ENCODE peak calls at places on chromosomes 2 and 18, in nine cellular contexts. One of them, this sample, is unnamed.

GRCh38 chr2:54603357-54603756 is 120.1 kb upstream of the EML6 start:
- DNase-seq in stomach: no peak
- DNase-seq in prostate gland: no peak
- DNase-seq in HL-60: no peak
- DNase-seq in suprapubic skin: no peak
- DNase-seq in H1: no peak
- DNase-seq in sigmoid colon: no peak
- DNase-seq in spleen: no peak
- DNase-seq in HepG2: no peak
- DNase-seq in this sample: no peak

GRCh38 chr2:88897718-88898117 is 206.2 kb downstream of the RPIA start:
- DNase-seq in stomach: no peak
- DNase-seq in prostate gland: no peak
- DNase-seq in HL-60: no peak
- DNase-seq in suprapubic skin: no peak
- DNase-seq in H1: no peak
- DNase-seq in sigmoid colon: no peak
- DNase-seq in spleen: no peak
- DNase-seq in HepG2: no peak
- DNase-seq in this sample: no peak

GRCh38 chr2:144849612-144850011 is 329.7 kb upstream of the ZEB2 start:
- DNase-seq in stomach: no peak
- DNase-seq in prostate gland: no peak
- DNase-seq in HL-60: no peak
- DNase-seq in suprapubic skin: no peak
- DNase-seq in H1: no peak
- DNase-seq in sigmoid colon: no peak
- DNase-seq in spleen: no peak
- DNase-seq in HepG2: no peak
- DNase-seq in this sample: no peak

GRCh38 chr2:10385501-10385900 is 62.6 kb downstream of the ODC1 start:
- DNase-seq in stomach: no peak
- DNase-seq in prostate gland: no peak
- DNase-seq in HL-60: no peak
- DNase-seq in suprapubic skin: no peak
- DNase-seq in H1: no peak
- DNase-seq in sigmoid colon: no peak
- DNase-seq in spleen: no peak
- DNase-seq in HepG2: no peak
- DNase-seq in this sample: no peak

GRCh38 chr2:177914247-177914646 is 158.3 kb downstream of the PDE11A start:
- DNase-seq in stomach: no peak
- DNase-seq in prostate gland: no peak
- DNase-seq in HL-60: no peak
- DNase-seq in suprapubic skin: no peak
- DNase-seq in H1: no peak
- DNase-seq in sigmoid colon: no peak
- DNase-seq in spleen: no peak
- DNase-seq in HepG2: no peak
- DNase-seq in this sample: no peak

GRCh38 chr2:61510674-61511671 is 27.2 kb downstream of the XPO1 start:
- DNase-seq in stomach: no peak
- DNase-seq in prostate gland: no peak
- DNase-seq in HL-60: no peak
- DNase-seq in suprapubic skin: no peak
- DNase-seq in H1: no peak
- DNase-seq in sigmoid colon: no peak
- DNase-seq in spleen: no peak
- DNase-seq in HepG2: no peak
- DNase-seq in this sample: no peak

GRCh38 chr2:54052825-54053718 is 62.3 kb upstream of the ACYP2 start:
- DNase-seq in stomach: no peak
- DNase-seq in prostate gland: no peak
- DNase-seq in HL-60: no peak
- DNase-seq in suprapubic skin: no peak
- DNase-seq in H1: no peak
- DNase-seq in sigmoid colon: no peak
- DNase-seq in spleen: no peak
- DNase-seq in HepG2: no peak
- DNase-seq in this sample: no peak

GRCh38 chr2:19857100-19857499 is 44.7 kb downstream of the TTC32 start:
- DNase-seq in stomach: no peak
- DNase-seq in prostate gland: no peak
- DNase-seq in HL-60: no peak
- DNase-seq in suprapubic skin: no peak
- DNase-seq in H1: no peak
- DNase-seq in sigmoid colon: no peak
- DNase-seq in spleen: no peak
- DNase-seq in HepG2: no peak
- DNase-seq in this sample: no peak

GRCh38 chr2:227862741-227863588 is 8.5 kb upstream of the DAW1 start:
- DNase-seq in stomach: no peak
- DNase-seq in prostate gland: no peak
- DNase-seq in HL-60: peak
- DNase-seq in suprapubic skin: no peak
- DNase-seq in H1: peak
- DNase-seq in sigmoid colon: no peak
- DNase-seq in spleen: no peak
- DNase-seq in HepG2: peak
- DNase-seq in this sample: no peak

GRCh38 chr2:217671043-217671442 is 331.8 kb downstream of the TNS1 start:
- DNase-seq in stomach: no peak
- DNase-seq in prostate gland: no peak
- DNase-seq in HL-60: no peak
- DNase-seq in suprapubic skin: no peak
- DNase-seq in H1: no peak
- DNase-seq in sigmoid colon: no peak
- DNase-seq in spleen: no peak
- DNase-seq in HepG2: no peak
- DNase-seq in this sample: no peak

GRCh38 chr2:30177440-30177839 is 30.6 kb downstream of the YPEL5 start:
- DNase-seq in stomach: no peak
- DNase-seq in prostate gland: no peak
- DNase-seq in HL-60: no peak
- DNase-seq in suprapubic skin: no peak
- DNase-seq in H1: no peak
- DNase-seq in sigmoid colon: peak
- DNase-seq in spleen: no peak
- DNase-seq in HepG2: no peak
- DNase-seq in this sample: no peak

GRCh38 chr2:6831229-6831628 is 34.5 kb downstream of the CMPK2 start:
- DNase-seq in stomach: no peak
- DNase-seq in prostate gland: no peak
- DNase-seq in HL-60: no peak
- DNase-seq in suprapubic skin: no peak
- DNase-seq in H1: no peak
- DNase-seq in sigmoid colon: no peak
- DNase-seq in spleen: no peak
- DNase-seq in HepG2: no peak
- DNase-seq in this sample: no peak

GRCh38 chr18:42765225-42765624 is 350.3 kb downstream of the RIT2 start:
- DNase-seq in stomach: no peak
- DNase-seq in prostate gland: peak
- DNase-seq in HL-60: no peak
- DNase-seq in suprapubic skin: no peak
- DNase-seq in H1: no peak
- DNase-seq in sigmoid colon: no peak
- DNase-seq in spleen: no peak
- DNase-seq in HepG2: no peak
- DNase-seq in this sample: no peak

GRCh38 chr2:3025261-3025660 is 352.4 kb downstream of the EIPR1 start:
- DNase-seq in stomach: no peak
- DNase-seq in prostate gland: no peak
- DNase-seq in HL-60: no peak
- DNase-seq in suprapubic skin: no peak
- DNase-seq in H1: no peak
- DNase-seq in sigmoid colon: no peak
- DNase-seq in spleen: no peak
- DNase-seq in HepG2: no peak
- DNase-seq in this sample: no peak

GRCh38 chr2:218152777-218153176 is 14.0 kb downstream of the CXCR1 start:
- DNase-seq in stomach: peak
- DNase-seq in prostate gland: peak
- DNase-seq in HL-60: no peak
- DNase-seq in suprapubic skin: peak
- DNase-seq in H1: no peak
- DNase-seq in sigmoid colon: no peak
- DNase-seq in spleen: no peak
- DNase-seq in HepG2: no peak
- DNase-seq in this sample: no peak

GRCh38 chr18:69585696-69586095 is 185.0 kb downstream of the DOK6 start:
- DNase-seq in stomach: no peak
- DNase-seq in prostate gland: no peak
- DNase-seq in HL-60: no peak
- DNase-seq in suprapubic skin: no peak
- DNase-seq in H1: no peak
- DNase-seq in sigmoid colon: no peak
- DNase-seq in spleen: no peak
- DNase-seq in HepG2: no peak
- DNase-seq in this sample: no peak

GRCh38 chr18:69590150-69590549 is 189.5 kb downstream of the DOK6 start:
- DNase-seq in stomach: no peak
- DNase-seq in prostate gland: no peak
- DNase-seq in HL-60: no peak
- DNase-seq in suprapubic skin: no peak
- DNase-seq in H1: no peak
- DNase-seq in sigmoid colon: no peak
- DNase-seq in spleen: no peak
- DNase-seq in HepG2: no peak
- DNase-seq in this sample: no peak

GRCh38 chr18:69584429-69584828 is 183.7 kb downstream of the DOK6 start:
- DNase-seq in stomach: no peak
- DNase-seq in prostate gland: no peak
- DNase-seq in HL-60: no peak
- DNase-seq in suprapubic skin: no peak
- DNase-seq in H1: no peak
- DNase-seq in sigmoid colon: no peak
- DNase-seq in spleen: no peak
- DNase-seq in HepG2: no peak
- DNase-seq in this sample: no peak

GRCh38 chr18:69586581-69586980 is 185.9 kb downstream of the DOK6 start:
- DNase-seq in stomach: no peak
- DNase-seq in prostate gland: no peak
- DNase-seq in HL-60: no peak
- DNase-seq in suprapubic skin: no peak
- DNase-seq in H1: no peak
- DNase-seq in sigmoid colon: no peak
- DNase-seq in spleen: no peak
- DNase-seq in HepG2: no peak
- DNase-seq in this sample: no peak

GRCh38 chr18:69588301-69588700 is 187.6 kb downstream of the DOK6 start:
- DNase-seq in stomach: no peak
- DNase-seq in prostate gland: no peak
- DNase-seq in HL-60: no peak
- DNase-seq in suprapubic skin: no peak
- DNase-seq in H1: no peak
- DNase-seq in sigmoid colon: no peak
- DNase-seq in spleen: no peak
- DNase-seq in HepG2: peak
- DNase-seq in this sample: no peak
- TF ChIP-seq CTCF in stomach: no peak
- TF ChIP-seq CTCF in prostate gland: no peak
- TF ChIP-seq CTCF in HL-60: no peak
- TF ChIP-seq CTCF in suprapubic skin: no peak
- TF ChIP-seq CTCF in H1: no peak
- TF ChIP-seq CTCF in sigmoid colon: no peak
- TF ChIP-seq CTCF in spleen: no peak
- TF ChIP-seq CTCF in HepG2: no peak
- TF ChIP-seq CTCF in this sample: no peak

GRCh38 chr18:23614413-23614812 is 28.1 kb upstream of the NPC1 start:
- DNase-seq in stomach: no peak
- DNase-seq in prostate gland: no peak
- DNase-seq in HL-60: no peak
- DNase-seq in suprapubic skin: no peak
- DNase-seq in H1: no peak
- DNase-seq in sigmoid colon: no peak
- DNase-seq in spleen: no peak
- DNase-seq in HepG2: no peak
- DNase-seq in this sample: no peak

GRCh38 chr18:23605941-23606340 is 19.6 kb upstream of the NPC1 start:
- DNase-seq in stomach: no peak
- DNase-seq in prostate gland: no peak
- DNase-seq in HL-60: no peak
- DNase-seq in suprapubic skin: no peak
- DNase-seq in H1: no peak
- DNase-seq in sigmoid colon: no peak
- DNase-seq in spleen: no peak
- DNase-seq in HepG2: peak
- DNase-seq in this sample: no peak

GRCh38 chr18:23612434-23613090 is 26.3 kb upstream of the NPC1 start:
- DNase-seq in stomach: no peak
- DNase-seq in prostate gland: peak
- DNase-seq in HL-60: no peak
- DNase-seq in suprapubic skin: no peak
- DNase-seq in H1: no peak
- DNase-seq in sigmoid colon: no peak
- DNase-seq in spleen: no peak
- DNase-seq in HepG2: no peak
- DNase-seq in this sample: no peak

GRCh38 chr18:23614891-23615290 is 28.6 kb upstream of the NPC1 start:
- DNase-seq in stomach: no peak
- DNase-seq in prostate gland: no peak
- DNase-seq in HL-60: no peak
- DNase-seq in suprapubic skin: no peak
- DNase-seq in H1: no peak
- DNase-seq in sigmoid colon: no peak
- DNase-seq in spleen: no peak
- DNase-seq in HepG2: no peak
- DNase-seq in this sample: no peak

GRCh38 chr18:23609390-23610008 is 23.2 kb upstream of the NPC1 start:
- DNase-seq in stomach: no peak
- DNase-seq in prostate gland: no peak
- DNase-seq in HL-60: no peak
- DNase-seq in suprapubic skin: no peak
- DNase-seq in H1: no peak
- DNase-seq in sigmoid colon: no peak
- DNase-seq in spleen: no peak
- DNase-seq in HepG2: no peak
- DNase-seq in this sample: no peak
- TF ChIP-seq POLR2AphosphoS5 in stomach: peak
- TF ChIP-seq POLR2AphosphoS5 in prostate gland: no peak
- TF ChIP-seq POLR2AphosphoS5 in HL-60: no peak
- TF ChIP-seq POLR2AphosphoS5 in suprapubic skin: no peak
- TF ChIP-seq POLR2AphosphoS5 in H1: no peak
- TF ChIP-seq POLR2AphosphoS5 in sigmoid colon: no peak
- TF ChIP-seq POLR2AphosphoS5 in spleen: no peak
- TF ChIP-seq POLR2AphosphoS5 in HepG2: no peak
- TF ChIP-seq POLR2AphosphoS5 in this sample: no peak

GRCh38 chr2:119387381-119388129 is 20.8 kb downstream of the DBI start:
- DNase-seq in stomach: peak
- DNase-seq in prostate gland: peak
- DNase-seq in HL-60: peak
- DNase-seq in suprapubic skin: peak
- DNase-seq in H1: no peak
- DNase-seq in sigmoid colon: peak
- DNase-seq in spleen: no peak
- DNase-seq in HepG2: peak
- DNase-seq in this sample: peak
- TF ChIP-seq CTCF in stomach: no peak
- TF ChIP-seq CTCF in prostate gland: no peak
- TF ChIP-seq CTCF in HL-60: no peak
- TF ChIP-seq CTCF in suprapubic skin: peak
- TF ChIP-seq CTCF in H1: no peak
- TF ChIP-seq CTCF in sigmoid colon: no peak
- TF ChIP-seq CTCF in spleen: no peak
- TF ChIP-seq CTCF in HepG2: peak
- TF ChIP-seq CTCF in this sample: no peak

GRCh38 chr2:232454630-232455029 is 1.3 kb upstream of the ALPI start:
- DNase-seq in stomach: no peak
- DNase-seq in prostate gland: no peak
- DNase-seq in HL-60: no peak
- DNase-seq in suprapubic skin: no peak
- DNase-seq in H1: no peak
- DNase-seq in sigmoid colon: peak
- DNase-seq in spleen: peak
- DNase-seq in HepG2: no peak
- DNase-seq in this sample: no peak
- TF ChIP-seq POLR2AphosphoS5 in stomach: no peak
- TF ChIP-seq POLR2AphosphoS5 in prostate gland: no peak
- TF ChIP-seq POLR2AphosphoS5 in HL-60: no peak
- TF ChIP-seq POLR2AphosphoS5 in suprapubic skin: no peak
- TF ChIP-seq POLR2AphosphoS5 in H1: no peak
- TF ChIP-seq POLR2AphosphoS5 in sigmoid colon: no peak
- TF ChIP-seq POLR2AphosphoS5 in spleen: no peak
- TF ChIP-seq POLR2AphosphoS5 in HepG2: no peak
- TF ChIP-seq POLR2AphosphoS5 in this sample: no peak